ENCODE peak calls at places on chromosomes 3 and 15, in seven cellular contexts. F is spleen, H is esophagus squamous epithelium, X is colonic mucosa, A is fibroblast of lung, P is IMR-90, S is SK-N-SH. Q is an unnamed sample.

GRCh38 chr3:187150599-187150998 is 11.3 kb upstream of the RPL39L start:
- DNase-seq in P (no peak), S (no peak), F (peak; percentile 77), X (peak; percentile 34), H (no peak), A (no peak), Q (no peak)

GRCh38 chr3:174618368-174618767 is 240.8 kb upstream of the NAALADL2 start:
- DNase-seq in S (no peak), F (no peak), A (no peak), P (no peak), H (no peak), X (no peak), Q (no peak)

GRCh38 chr15:81777546-81777945 is 268.3 kb downstream of the MEX3B start:
- DNase-seq in S (no peak), F (no peak), H (no peak), A (no peak), P (no peak), X (no peak), Q (no peak)

GRCh38 chr3:142500211-142500610 is 52.4 kb upstream of the XRN1 start:
- DNase-seq in F (no peak), X (no peak), A (no peak), H (no peak), P (peak; percentile 16), S (no peak), Q (no peak)

GRCh38 chr3:196654006-196654405 is 14.5 kb downstream of the NRROS start:
- DNase-seq in S (no peak), P (no peak), A (no peak), X (no peak), F (no peak), H (no peak), Q (no peak)

GRCh38 chr3:10575601-10576160 is 70.3 kb upstream of the ATP2B2 start:
- DNase-seq in F (no peak), X (no peak), H (no peak), S (no peak), P (no peak), A (no peak), Q (no peak)

GRCh38 chr15:93762051-93762450 is 469.3 kb upstream of the MCTP2 start:
- DNase-seq in A (no peak), P (no peak), X (no peak), F (no peak), S (no peak), H (no peak), Q (no peak)

GRCh38 chr3:15300318-15301078 is 31.9 kb downstream of the SH3BP5 start:
- DNase-seq in F (no peak), H (no peak), A (peak; percentile 88), S (no peak), P (peak; percentile 74), X (no peak), Q (no peak)

GRCh38 chr15:29942548-29942947 is 120.3 kb upstream of the TJP1 start:
- DNase-seq in X (no peak), F (no peak), A (no peak), P (no peak), H (no peak), S (no peak), Q (no peak)

GRCh38 chr3:134672571-134672970 is 21.7 kb upstream of the KY start:
- DNase-seq in F (no peak), S (no peak), H (no peak), A (no peak), X (no peak), P (no peak), Q (no peak)

GRCh38 chr3:133487920-133488540 is 85.5 kb upstream of the CDV3 start:
- DNase-seq in F (no peak), X (peak; percentile 74), P (peak; percentile 27), S (no peak), H (no peak), A (peak; percentile 5), Q (no peak)

GRCh38 chr3:184568918-184569829 is 7.6 kb downstream of the EPHB3 start:
- DNase-seq in A (peak; percentile 98), H (peak; percentile 31), F (peak; percentile 85), P (peak; percentile 97), S (peak; percentile 90), X (peak; percentile 84), Q (no peak)

GRCh38 chr3:19348929-19349564 is 200.7 kb downstream of the KCNH8 start:
- DNase-seq in P (peak; percentile 1), F (no peak), S (peak; percentile 20), A (peak; percentile 3), H (no peak), X (peak; percentile 18), Q (no peak)

GRCh38 chr3:71247221-71247947 is 336.1 kb downstream of the FOXP1 start:
- DNase-seq in P (peak; percentile 67), A (peak; percentile 50), X (no peak), F (no peak), S (peak; percentile 50), H (no peak), Q (peak; percentile 75)

GRCh38 chr15:31499236-31499952 is 172.8 kb downstream of the KLF13 start:
- DNase-seq in F (no peak), A (no peak), S (no peak), H (no peak), X (no peak), P (no peak), Q (no peak)

GRCh38 chr3:9786825-9787654 is 5.2 kb downstream of the TADA3 start:
- DNase-seq in A (no peak), P (no peak), X (no peak), S (no peak), F (no peak), H (no peak), Q (no peak)

GRCh38 chr15:90592144-90592887 is 62.6 kb downstream of the CRTC3 start:
- DNase-seq in H (no peak), F (no peak), A (peak; percentile 81), P (peak; percentile 90), S (no peak), X (no peak), Q (peak; percentile 13)

GRCh38 chr3:172219750-172220149 is 180.4 kb downstream of the FNDC3B start:
- DNase-seq in F (no peak), P (no peak), H (no peak), S (no peak), A (no peak), X (no peak), Q (no peak)

DNA sequence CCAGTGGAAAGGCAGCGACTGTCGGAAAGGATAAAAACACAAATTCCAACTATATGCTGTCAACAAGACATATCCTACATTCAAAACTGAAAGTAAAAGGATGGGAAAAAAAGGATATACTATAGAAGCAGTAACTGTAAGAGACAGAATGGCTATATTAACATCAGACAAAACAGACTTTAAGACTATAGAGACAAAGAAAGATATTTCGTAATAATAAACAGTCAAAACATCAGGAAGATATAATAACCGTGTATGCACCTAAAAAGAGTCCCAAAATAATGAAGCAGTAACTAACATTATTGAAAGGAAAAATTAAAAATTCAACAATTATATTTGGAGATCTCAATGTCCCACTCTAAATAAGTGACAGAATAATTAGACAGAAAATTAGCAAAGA is 48.2 kb downstream of the ZNF148 start:
- DNase-seq in P (no peak), F (no peak), H (no peak), S (no peak), A (no peak), X (no peak), Q (no peak)
- TF ChIP-seq CTCF in P (no peak), F (no peak), H (no peak), S (no peak), A (no peak), X (no peak), Q (no peak)

GRCh38 chr3:194483850-194484249 is 3.0 kb downstream of the ATP13A3 start:
- DNase-seq in P (no peak), H (no peak), X (no peak), S (no peak), F (no peak), A (no peak), Q (no peak)

GRCh38 chr3:194481103-194481502 is 5.7 kb downstream of the ATP13A3 start:
- DNase-seq in F (no peak), P (peak; percentile 86), X (no peak), H (no peak), A (peak; percentile 78), S (no peak), Q (no peak)

GRCh38 chr3:194484614-194485013 is 2.2 kb downstream of the ATP13A3 start:
- DNase-seq in P (no peak), A (no peak), X (no peak), H (no peak), F (peak; percentile 58), S (no peak), Q (no peak)

GRCh38 chr3:194481525-194482195 is 5.1 kb downstream of the ATP13A3 start:
- DNase-seq in A (no peak), F (no peak), P (no peak), H (no peak), X (no peak), S (no peak), Q (no peak)

GRCh38 chr3:194482196-194482593 is 4.6 kb downstream of the ATP13A3 start:
- DNase-seq in F (no peak), S (no peak), X (no peak), A (no peak), H (no peak), P (no peak), Q (no peak)
- H3K36me3 ChIP-seq in F (no peaks in the 10 kb centered on the region), S (peaks cover 60% of the 10 kb centered on the region), X (no peaks in the 10 kb centered on the region), A (peaks cover 2% of the 10 kb centered on the region), H (peaks cover 8% of the 10 kb centered on the region), P (peaks cover 7% of the 10 kb centered on the region), Q (peaks cover 2% of the 10 kb centered on the region)

GRCh38 chr3:47781685-47782537 is at the start of gene SMARCC1:
- DNase-seq in X (peak; percentile 99), F (peak; percentile 100), P (peak; percentile 97), H (peak; percentile 88), S (peak; percentile 99), A (peak; percentile 94), Q (peak; percentile 98)

GRCh38 chr3:47781326-47781684 is 388 bp downstream of the SMARCC1 start:
- DNase-seq in F (peak; percentile 95), S (peak; percentile 86), H (no peak), P (no peak), X (peak; percentile 81), A (no peak), Q (peak; percentile 65)

GRCh38 chr3:47783673-47784072 is 2.0 kb upstream of the SMARCC1 start:
- DNase-seq in S (no peak), P (no peak), X (no peak), A (no peak), F (no peak), H (no peak), Q (no peak)

GRCh38 chr3:47780727-47781325 is 867 bp downstream of the SMARCC1 start:
- DNase-seq in H (no peak), F (no peak), X (no peak), A (peak; percentile 34), P (peak; percentile 32), S (peak; percentile 30), Q (no peak)

GRCh38 chr3:47782538-47783308 is 1.0 kb upstream of the SMARCC1 start:
- DNase-seq in P (no peak), A (no peak), H (no peak), F (peak; percentile 52), X (peak; percentile 23), S (no peak), Q (no peak)
- H3K27me3 ChIP-seq in P (no peaks in the 10 kb centered on the region), A (no peaks in the 10 kb centered on the region), H (no peaks in the 10 kb centered on the region), F (no peaks in the 10 kb centered on the region), X (no peaks in the 10 kb centered on the region), S (no peaks in the 10 kb centered on the region), Q (no peaks in the 10 kb centered on the region)

DNA sequence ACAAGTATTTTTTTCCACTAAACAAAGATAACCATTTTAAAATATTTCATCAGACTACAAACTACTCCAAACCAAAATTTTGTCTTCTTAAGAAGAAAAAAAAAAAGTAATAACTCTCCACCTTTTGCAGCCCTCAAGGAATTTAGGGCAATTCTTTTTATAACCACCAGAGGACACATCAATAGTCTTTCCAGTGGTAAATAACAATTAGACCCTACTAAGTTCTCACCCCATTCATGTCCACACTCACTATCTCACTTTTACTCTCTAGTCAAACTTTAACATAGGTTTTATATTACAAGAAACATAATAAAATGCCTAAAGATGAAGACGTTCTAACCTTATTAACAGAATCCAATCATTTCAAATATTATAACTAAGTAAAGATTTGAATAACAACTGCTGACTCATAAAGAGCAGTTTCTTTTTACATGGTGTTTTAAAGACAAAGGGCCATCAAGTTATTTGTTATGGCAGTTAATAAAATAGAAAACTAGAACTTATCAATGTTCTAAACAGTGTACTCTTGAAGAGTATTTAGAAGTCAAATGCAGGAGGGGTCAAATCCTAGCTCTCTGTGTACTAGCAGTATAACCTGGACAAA is 33.0 kb downstream of the CCDC39 start:
- DNase-seq in A (no peak), P (no peak), S (peak; percentile 7), F (no peak), H (no peak), X (no peak), Q (no peak)
- TF ChIP-seq CTCF in A (no peak), P (peak; percentile 13), S (peak; percentile 45), F (peak; percentile 37), H (no peak), X (no peak), Q (peak; percentile 34)

Q was measured in Caco-2.